ENCODE peak calls at places on chromosome 3, in nine cellular contexts. G, P, X, K, S, O, R, U and Q are unnamed samples.

GRCh38 chr3:78322780-78323179 is 1282.9 kb downstream of the ROBO2 start:
- DNase-seq in K (no peak), R (no peak), O (no peak), P (no peak), U (no peak), G (no peak), X (no peak), S (no peak), Q (no peak)

GRCh38 chr3:161989012-161989411 is 492.4 kb downstream of the OTOL1 start:
- DNase-seq in P (no peak), S (no peak), U (no peak), K (no peak), R (no peak), X (no peak), G (no peak), O (no peak), Q (no peak)

GRCh38 chr3:116085456-116085855 is 359.8 kb downstream of the LSAMP start:
- DNase-seq in G (no peak), S (no peak), P (no peak), R (no peak), U (no peak), K (no peak), O (no peak), X (no peak), Q (no peak)

GRCh38 chr3:191432162-191432561 is 28.8 kb upstream of the PYDC2 start:
- DNase-seq in R (no peak), U (no peak), K (no peak), O (no peak), S (peak; percentile 34), X (no peak), G (no peak), P (no peak), Q (no peak)

GRCh38 chr3:25335429-25335828 is 92.6 kb upstream of the RARB start:
- DNase-seq in K (no peak), P (no peak), U (no peak), R (no peak), S (no peak), G (no peak), X (no peak), O (no peak), Q (no peak)

GRCh38 chr3:195914648-195915473 is 6.5 kb upstream of the TNK2 start:
- DNase-seq in K (peak; percentile 95), R (peak; percentile 96), X (peak; percentile 95), O (peak; percentile 80), S (peak; percentile 97), G (peak; percentile 90), P (peak; percentile 91), U (peak; percentile 90), Q (peak; percentile 92)

GRCh38 chr3:71232175-71232679 is 351.3 kb downstream of the FOXP1 start:
- DNase-seq in X (no peak), S (no peak), K (no peak), R (no peak), G (no peak), U (no peak), O (no peak), P (no peak), Q (no peak)

GRCh38 chr3:189477614-189478013 is 153.6 kb upstream of the TP63 start:
- DNase-seq in P (no peak), R (no peak), K (no peak), S (no peak), U (no peak), X (no peak), O (no peak), G (no peak), Q (no peak)

GRCh38 chr3:153484842-153485241 is 322.8 kb downstream of the RAP2B start:
- DNase-seq in U (no peak), S (no peak), O (no peak), X (no peak), K (no peak), P (no peak), G (no peak), R (no peak), Q (no peak)

GRCh38 chr3:39142067-39142466 is 11.3 kb downstream of the CSRNP1 start:
- DNase-seq in U (no peak), R (no peak), O (no peak), X (peak; percentile 51), P (no peak), K (peak; percentile 72), G (peak; percentile 86), S (no peak), Q (peak; percentile 68)

GRCh38 chr3:127444761-127445160 is 145.8 kb downstream of the TPRA1 start:
- DNase-seq in X (peak; percentile 14), G (peak; percentile 10), S (peak; percentile 14), P (no peak), O (no peak), K (no peak), R (no peak), U (no peak), Q (no peak)

GRCh38 chr3:152350139-152350538 is 81.4 kb downstream of the MBNL1 start:
- DNase-seq in U (no peak), G (no peak), P (no peak), X (no peak), K (no peak), O (no peak), S (no peak), R (no peak), Q (no peak)

GRCh38 chr3:59192473-59192872 is 142.6 kb upstream of the CFAP20DC start:
- DNase-seq in X (no peak), P (no peak), R (no peak), G (no peak), K (no peak), S (no peak), U (no peak), O (no peak), Q (no peak)

GRCh38 chr3:45208587-45208986 is 17.5 kb downstream of the TMEM158 start:
- DNase-seq in X (no peak), S (no peak), U (no peak), G (no peak), P (no peak), R (no peak), O (no peak), K (no peak), Q (no peak)

GRCh38 chr3:153956621-153957020 is 164.6 kb upstream of the ARHGEF26 start:
- DNase-seq in S (no peak), X (no peak), O (no peak), G (no peak), K (no peak), P (no peak), U (no peak), R (no peak), Q (no peak)

GRCh38 chr3:48400824-48401433 is 28.9 kb downstream of the FBXW12 start:
- DNase-seq in O (no peak), P (peak; percentile 49), R (peak; percentile 70), U (peak; percentile 52), S (peak; percentile 77), G (peak; percentile 46), K (peak; percentile 80), X (peak; percentile 69), Q (peak; percentile 44)

DNA sequence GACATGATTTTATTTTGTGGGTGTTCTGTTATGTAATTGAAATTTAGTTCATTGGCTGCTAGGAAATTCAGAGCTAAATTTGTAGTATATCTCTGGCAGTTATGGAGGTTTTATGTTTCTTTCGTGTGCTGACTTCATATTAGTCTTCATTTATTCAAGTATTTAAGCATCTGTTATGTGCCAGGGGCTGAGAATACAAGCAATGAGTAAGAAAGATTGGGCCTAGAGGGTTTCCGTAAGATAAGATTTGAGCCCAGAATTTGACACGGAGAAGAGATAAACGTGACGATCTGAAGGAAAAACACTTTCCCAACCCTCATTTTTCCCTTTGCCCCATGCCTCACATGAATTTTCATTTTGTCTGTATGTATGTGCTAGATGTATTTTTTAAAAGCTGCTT is 75.1 kb upstream of the ACKR4 start:
- DNase-seq in K (no peak), S (no peak), U (no peak), X (no peak), R (no peak), O (no peak), G (no peak), P (no peak), Q (no peak)
- H3K4me3 ChIP-seq in K (no peak overlapping the region), S (no peak overlapping the region), U (no peak overlapping the region), X (no peak overlapping the region), R (no peak overlapping the region), O (no peak overlapping the region), G (no peak overlapping the region), P (no peak overlapping the region), Q (no peak overlapping the region)

GRCh38 chr3:129052675-129053074 is 7.9 kb upstream of the GP9 start:
- DNase-seq in S (peak; percentile 55), K (peak; percentile 71), P (peak; percentile 78), U (peak; percentile 73), R (no peak), X (peak; percentile 68), G (no peak), O (no peak), Q (no peak)

GRCh38 chr3:129054605-129055104 is 5.9 kb upstream of the GP9 start:
- DNase-seq in G (no peak), K (peak; percentile 66), X (no peak), S (peak; percentile 5), U (peak; percentile 93), O (no peak), P (no peak), R (no peak), Q (no peak)

GRCh38 chr3:129047553-129047839 is 13.1 kb upstream of the GP9 start:
- DNase-seq in S (no peak), R (no peak), G (no peak), P (no peak), O (no peak), K (no peak), X (no peak), U (no peak), Q (no peak)

GRCh38 chr3:129050556-129051295 is 9.9 kb upstream of the GP9 start:
- DNase-seq in U (no peak), X (no peak), R (no peak), S (peak; percentile 51), K (no peak), O (no peak), P (no peak), G (no peak), Q (no peak)

GRCh38 chr3:129051776-129052400 is 8.7 kb upstream of the GP9 start:
- DNase-seq in K (peak; percentile 44), O (no peak), S (no peak), R (no peak), P (no peak), U (no peak), G (no peak), X (peak; percentile 70), Q (no peak)
- TF ChIP-seq POLR2A in K (no peak), O (no peak), S (no peak), R (no peak), P (no peak), U (no peak), G (no peak), X (no peak), Q (no peak)

DNA sequence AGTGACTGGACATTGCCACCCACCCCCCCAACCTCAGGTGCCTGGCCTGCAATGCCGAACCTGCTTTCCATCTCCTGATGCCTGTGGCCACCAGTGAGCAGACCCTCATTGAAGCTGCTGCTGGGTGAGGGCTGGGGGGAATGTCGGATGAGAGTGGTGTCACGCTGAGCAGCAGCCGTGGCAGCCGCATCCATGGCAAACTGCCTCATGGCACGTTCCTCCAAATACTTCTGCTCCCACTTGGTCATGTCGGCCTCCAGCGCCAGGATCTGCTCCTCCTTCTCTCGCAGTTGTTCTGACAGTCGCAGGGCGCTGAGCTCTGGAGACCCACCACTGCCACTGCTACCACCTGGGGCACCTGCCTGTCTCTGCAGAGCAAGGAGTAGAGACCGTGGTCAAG is 14.2 kb downstream of the AMOTL2 start:
- DNase-seq in X (no peak), S (peak; percentile 72), U (no peak), K (no peak), G (peak; percentile 46), O (no peak), R (no peak), P (no peak), Q (no peak)
- H3K27ac ChIP-seq in X (peak overlapping the region; percentile 85), S (peak overlapping the region; percentile 80), U (no peak overlapping the region), K (peak overlapping the region; percentile 98), G (peak overlapping the region; percentile 6), O (peak overlapping the region; percentile 98), R (no peak overlapping the region), P (no peak overlapping the region), Q (no peak overlapping the region)

GRCh38 chr3:30435950-30436349 is 170.5 kb upstream of the TGFBR2 start:
- DNase-seq in G (no peak), S (no peak), P (no peak), X (no peak), R (no peak), K (no peak), O (no peak), U (no peak), Q (no peak)
- H3K4me3 ChIP-seq in G (peak overlapping the region; percentile 1), S (no peak overlapping the region), P (peak overlapping the region; percentile 37), X (no peak overlapping the region), R (no peak overlapping the region), K (no peak overlapping the region), O (peak overlapping the region; percentile 10), U (no peak overlapping the region), Q (no peak overlapping the region)